ENCODE peak calls at places on chromosome 11, in eight cellular contexts. V is mucosa of descending colon, Y is left lung, B is psoas muscle, X is cardiac fibroblast, I is heart left ventricle, U is esophagus squamous epithelium, T is IMR-90. G is an unnamed sample.

GRCh38 chr11:93481696-93482095 is 61.5 kb downstream of the SMCO4 start:
- DNase-seq in V (no peak), Y (no peak), B (peak; percentile 18), X (no peak), I (no peak), U (no peak), T (no peak), G (no peak)

GRCh38 chr11:723120-723883 is 17.3 kb downstream of the EPS8L2 start:
- DNase-seq in V (no peak), Y (no peak), B (peak; percentile 31), X (peak; percentile 67), I (no peak), U (no peak), T (peak; percentile 68), G (peak; percentile 39)

GRCh38 chr11:123253909-123254308 is 58.9 kb upstream of the CLMP start:
- DNase-seq in V (no peak), Y (no peak), B (no peak), X (peak; percentile 29), I (no peak), U (no peak), T (peak; percentile 87), G (no peak)

GRCh38 chr11:12057299-12057980 is 49.0 kb upstream of the DKK3 start:
- DNase-seq in V (no peak), Y (no peak), B (no peak), X (no peak), I (no peak), U (no peak), T (no peak), G (no peak)

GRCh38 chr11:35141538-35141937 is 2.6 kb downstream of the CD44 start:
- DNase-seq in V (peak; percentile 83), Y (peak; percentile 83), B (peak; percentile 37), X (no peak), I (peak; percentile 72), U (no peak), T (no peak), G (no peak)

GRCh38 chr11:1162153-1162497 is 4.4 kb downstream of the MUC5AC start:
- DNase-seq in V (no peak), Y (no peak), B (no peak), X (no peak), I (no peak), U (no peak), T (no peak), G (no peak)

GRCh38 chr11:113314389-113315301 is at the start of gene TTC12:
- DNase-seq in V (peak; percentile 96), Y (peak; percentile 94), B (peak; percentile 94), X (peak; percentile 93), I (peak; percentile 97), U (peak; percentile 49), T (peak; percentile 78), G (no peak)

GRCh38 chr11:95156133-95156731 is 66.6 kb downstream of the ENDOD1 start:
- DNase-seq in V (no peak), Y (no peak), B (no peak), X (no peak), I (no peak), U (no peak), T (no peak), G (no peak)

GRCh38 chr11:73189315-73189714 is 28.8 kb upstream of the P2RY2 start:
- DNase-seq in V (no peak), Y (peak; percentile 79), B (no peak), X (no peak), I (no peak), U (no peak), T (no peak), G (no peak)

GRCh38 chr11:82326853-82327252 is 406.8 kb downstream of the FAM181B start:
- DNase-seq in V (no peak), Y (no peak), B (no peak), X (no peak), I (no peak), U (no peak), T (no peak), G (no peak)

GRCh38 chr11:78419327-78419726 is 1.7 kb upstream of the GAB2 start:
- DNase-seq in V (no peak), Y (peak; percentile 60), B (peak; percentile 59), X (peak; percentile 99), I (no peak), U (no peak), T (peak; percentile 99), G (no peak)

GRCh38 chr11:15532432-15532831 is 417.7 kb downstream of the INSC start:
- DNase-seq in V (no peak), Y (no peak), B (no peak), X (no peak), I (no peak), U (no peak), T (no peak), G (no peak)

GRCh38 chr11:58829736-58830135 is 14.8 kb downstream of the GLYATL2 start:
- DNase-seq in V (no peak), Y (no peak), B (no peak), X (no peak), I (no peak), U (no peak), T (peak; percentile 78), G (no peak)

GRCh38 chr11:132062541-132062940 is 692.1 kb downstream of the NTM start:
- DNase-seq in V (no peak), Y (no peak), B (no peak), X (no peak), I (no peak), U (no peak), T (peak; percentile 77), G (no peak)

GRCh38 chr11:114039551-114039950 is 20.0 kb upstream of the ZBTB16 start:
- DNase-seq in V (no peak), Y (no peak), B (no peak), X (no peak), I (no peak), U (no peak), T (no peak), G (no peak)

GRCh38 chr11:102794382-102794781 is 3.6 kb downstream of the MMP1 start:
- DNase-seq in V (no peak), Y (no peak), B (no peak), X (no peak), I (no peak), U (no peak), T (peak; percentile 50), G (no peak)

GRCh38 chr11:10050561-10050960 is 243.5 kb downstream of the SBF2 start:
- DNase-seq in V (no peak), Y (no peak), B (no peak), X (no peak), I (no peak), U (no peak), T (peak; percentile 59), G (no peak)

DNA sequence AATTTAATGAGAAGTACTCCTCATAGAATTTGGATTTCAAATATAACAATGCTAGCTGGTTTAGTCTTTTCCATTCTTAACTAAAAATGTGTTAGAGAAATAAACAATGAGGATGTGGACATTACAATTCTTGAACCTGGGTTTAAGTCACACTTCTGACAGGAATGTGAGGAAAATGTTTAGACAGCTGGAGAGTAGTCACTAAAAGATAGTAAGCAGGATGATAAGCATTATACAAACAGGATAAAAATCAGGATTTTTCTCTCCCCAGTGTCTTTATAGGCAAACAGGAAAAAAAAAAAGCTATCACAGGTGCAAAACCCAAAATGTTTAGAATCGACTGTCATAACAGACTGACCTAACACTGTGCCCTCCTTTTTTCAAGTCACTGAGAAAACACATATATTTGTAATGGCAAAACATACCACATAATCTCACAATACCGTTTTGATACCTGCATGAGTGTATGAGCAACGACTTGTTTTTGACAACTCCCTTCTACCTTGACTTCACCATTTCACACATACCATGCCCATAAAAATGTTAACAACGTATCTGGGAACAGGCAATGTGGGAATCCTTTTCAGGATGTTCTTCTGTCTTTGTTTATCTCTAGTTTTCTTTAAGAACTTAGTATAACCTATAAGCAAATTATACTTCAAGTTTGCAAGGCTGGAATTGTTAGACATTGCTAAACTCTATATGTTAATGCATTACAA is 242.0 kb downstream of the SBF2 start:
- DNase-seq in V (no peak), Y (no peak), B (no peak), X (no peak), I (no peak), U (no peak), T (peak; percentile 75), G (no peak)
- H3K4me3 ChIP-seq in V (no peak overlapping the region), Y (no peak overlapping the region), B (no peak overlapping the region), X (no peak overlapping the region), I (no peak overlapping the region), U (no peak overlapping the region), T (no peak overlapping the region), G (no peak overlapping the region)

GRCh38 chr11:86115542-86116385 is 46.9 kb upstream of the PICALM start:
- DNase-seq in V (no peak), Y (no peak), B (no peak), X (no peak), I (no peak), U (no peak), T (peak; percentile 62), G (no peak)
- H3K4me3 ChIP-seq in V (no peak overlapping the region), Y (no peak overlapping the region), B (no peak overlapping the region), X (no peak overlapping the region), I (no peak overlapping the region), U (no peak overlapping the region), T (no peak overlapping the region), G (no peak overlapping the region)

DNA sequence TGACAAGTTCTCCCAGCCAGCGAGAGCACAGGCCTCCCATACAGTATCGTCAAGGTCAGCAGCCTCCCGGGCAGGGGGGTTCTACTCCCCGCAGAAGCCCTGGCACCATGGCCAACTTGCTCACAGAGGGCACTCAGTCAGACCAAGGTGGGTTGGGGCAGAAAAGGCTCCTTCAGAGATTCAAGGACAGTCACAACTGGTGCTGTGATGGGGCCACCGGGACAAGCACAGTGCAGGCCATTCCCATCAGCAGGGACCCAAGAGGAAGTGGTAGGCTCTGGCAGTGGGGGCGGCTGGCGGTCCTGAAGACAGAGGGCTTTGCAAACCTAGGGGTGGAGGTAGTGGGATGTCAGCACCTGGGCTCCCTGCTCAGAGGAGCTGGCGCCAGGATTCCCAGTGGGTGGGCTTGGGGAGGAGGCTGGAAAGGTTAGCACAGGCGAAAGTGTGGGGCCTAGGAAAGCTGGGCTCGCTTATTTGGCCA is 5.3 kb upstream of the NEAT1 start:
- DNase-seq in V (peak; percentile 82), Y (peak; percentile 61), B (no peak), X (no peak), I (peak; percentile 78), U (no peak), T (no peak), G (no peak)
- H3K4me3 ChIP-seq in V (no peak overlapping the region), Y (peak overlapping the region; percentile 80), B (peak overlapping the region; percentile 86), X (peak overlapping the region; percentile 34), I (peak overlapping the region; percentile 79), U (peak overlapping the region; percentile 78), T (no peak overlapping the region), G (no peak overlapping the region)

GRCh38 chr11:3837793-3838192 is 3.0 kb downstream of the RHOG start:
- DNase-seq in V (no peak), Y (peak; percentile 78), B (no peak), X (peak; percentile 45), I (peak; percentile 70), U (no peak), T (no peak), G (no peak)

GRCh38 chr11:3840870-3841425 is at the start of gene RHOG:
- DNase-seq in V (peak; percentile 94), Y (peak; percentile 91), B (peak; percentile 87), X (peak; percentile 90), I (peak; percentile 93), U (peak; percentile 85), T (peak; percentile 76), G (peak; percentile 87)

GRCh38 chr11:3836903-3837302 is 3.9 kb downstream of the RHOG start:
- DNase-seq in V (peak; percentile 83), Y (peak; percentile 79), B (peak; percentile 46), X (no peak), I (peak; percentile 84), U (no peak), T (no peak), G (no peak)

GRCh38 chr11:3840289-3840869 is 380 bp downstream of the RHOG start:
- DNase-seq in V (peak; percentile 65), Y (no peak), B (no peak), X (no peak), I (no peak), U (no peak), T (no peak), G (no peak)

GRCh38 chr11:3838504-3838903 is 2.3 kb downstream of the RHOG start:
- DNase-seq in V (no peak), Y (no peak), B (no peak), X (no peak), I (no peak), U (no peak), T (no peak), G (no peak)
- H3K4me3 ChIP-seq in V (no peak overlapping the region), Y (peak overlapping the region; percentile 88), B (peak overlapping the region; percentile 92), X (no peak overlapping the region), I (peak overlapping the region; percentile 70), U (peak overlapping the region; percentile 94), T (no peak overlapping the region), G (no peak overlapping the region)